ENCODE peak calls at places on chromosomes 3 and 15, in four cellular contexts. A is Peyer's patch, Y is cardiac muscle cell, D is brain microvascular endothelial cell. R is an unnamed sample. For H3K27me3, the result is how much of the 10 kb centered on the place peaks cover.

GRCh38 chr15:69478259-69478687 is 25.7 kb downstream of the RPLP1 start:
- DNase-seq in A (peak), Y (peak), D (no peak), R (peak)

GRCh38 chr3:169812124-169812843 is 386 bp upstream of the LRRIQ4 start:
- DNase-seq in A (peak), Y (peak), D (peak), R (peak)

GRCh38 chr3:149586871-149587270 is 71.0 kb downstream of the WWTR1 start:
- DNase-seq in A (no peak), Y (no peak), D (no peak), R (no peak)

GRCh38 chr15:52803543-52804306 is 13.6 kb upstream of the ONECUT1 start:
- DNase-seq in A (no peak), Y (no peak), D (no peak), R (no peak)

GRCh38 chr3:156488771-156489170 is 66.1 kb downstream of the SSR3 start:
- DNase-seq in A (no peak), Y (no peak), D (peak), R (no peak)

GRCh38 chr15:40754574-40754882 is 526 bp downstream of the RMDN3 start:
- DNase-seq in A (peak), Y (peak), D (no peak), R (no peak)

GRCh38 chr3:122397136-122397645 is 13.2 kb downstream of the FAM162A start:
- DNase-seq in A (no peak), Y (no peak), D (peak), R (no peak)

GRCh38 chr3:115146032-115146417 is 1.1 kb downstream of the ZBTB20 start:
- DNase-seq in A (peak), Y (peak), D (peak), R (peak)

GRCh38 chr15:92687183-92687582 is 31.6 kb upstream of the FAM174B start:
- DNase-seq in A (no peak), Y (no peak), D (no peak), R (no peak)

GRCh38 chr3:191334359-191334893 is 4.1 kb upstream of the UTS2B start:
- DNase-seq in A (no peak), Y (no peak), D (no peak), R (no peak)

GRCh38 chr15:64044315-64045105 is 1.8 kb downstream of the DAPK2 start:
- DNase-seq in A (peak), Y (no peak), D (no peak), R (no peak)

GRCh38 chr15:98241032-98241554 is 280.6 kb downstream of the ARRDC4 start:
- DNase-seq in A (no peak), Y (no peak), D (no peak), R (no peak)

GRCh38 chr15:67134577-67135492 is 69.4 kb downstream of the SMAD3 start:
- DNase-seq in A (peak), Y (no peak), D (no peak), R (no peak)
- H3K4me3 ChIP-seq in A (no peak), Y (no peak), D (no peak), R (no peak)

DNA sequence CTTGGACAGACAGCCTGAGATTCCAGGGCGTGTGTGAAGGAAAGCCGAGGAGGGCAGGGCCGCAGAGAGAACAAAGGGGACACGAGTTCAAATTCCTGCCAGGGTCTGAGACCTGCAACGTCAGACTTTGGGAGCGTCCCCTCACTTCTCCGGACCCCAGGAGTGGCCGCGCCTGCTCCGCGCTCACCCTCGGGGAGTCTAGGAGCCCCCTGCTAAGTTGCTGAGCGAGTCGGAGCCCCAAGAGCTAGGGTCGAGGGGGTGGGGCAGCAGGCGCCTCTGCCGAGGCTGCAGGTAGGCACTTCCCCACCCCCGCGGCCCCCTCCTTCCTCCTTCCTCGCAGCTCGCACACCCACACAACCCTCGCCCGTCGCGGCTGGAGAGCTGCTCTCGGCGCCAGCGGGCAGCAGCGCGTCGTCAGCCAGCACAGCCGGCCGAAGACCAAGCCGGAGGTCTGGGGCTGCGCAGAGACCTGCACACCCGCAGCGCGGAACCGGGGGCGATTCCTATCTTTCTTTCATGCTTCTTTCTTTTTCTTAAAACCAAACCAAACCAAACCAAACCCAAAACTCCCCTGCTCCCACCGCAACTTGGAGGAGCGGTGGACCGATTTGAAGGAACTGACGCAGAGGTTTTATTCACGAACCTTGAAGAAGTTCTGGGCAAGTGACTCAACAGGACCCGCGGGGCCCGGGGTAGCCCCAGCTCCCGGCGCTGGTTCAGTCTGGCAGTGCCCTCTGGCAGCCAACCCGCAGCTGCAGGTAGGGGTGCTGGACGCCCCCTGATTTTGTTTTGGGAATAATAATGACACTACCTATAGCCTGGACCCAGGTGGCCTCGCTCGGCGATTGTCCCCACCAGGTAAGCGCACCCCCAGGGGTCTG is at the start of gene ANKRD34C:
- DNase-seq in A (no peak), Y (peak), D (no peak), R (peak)
- H3K27me3 ChIP-seq in A (under half), Y (half or more), D (under half), R (under half)

GRCh38 chr15:29880886-29881285 is 58.6 kb upstream of the TJP1 start:
- DNase-seq in A (no peak), Y (no peak), D (no peak), R (no peak)
- TF ChIP-seq CTCF in A (no peak), Y (no peak), D (no peak), R (no peak)

DNA sequence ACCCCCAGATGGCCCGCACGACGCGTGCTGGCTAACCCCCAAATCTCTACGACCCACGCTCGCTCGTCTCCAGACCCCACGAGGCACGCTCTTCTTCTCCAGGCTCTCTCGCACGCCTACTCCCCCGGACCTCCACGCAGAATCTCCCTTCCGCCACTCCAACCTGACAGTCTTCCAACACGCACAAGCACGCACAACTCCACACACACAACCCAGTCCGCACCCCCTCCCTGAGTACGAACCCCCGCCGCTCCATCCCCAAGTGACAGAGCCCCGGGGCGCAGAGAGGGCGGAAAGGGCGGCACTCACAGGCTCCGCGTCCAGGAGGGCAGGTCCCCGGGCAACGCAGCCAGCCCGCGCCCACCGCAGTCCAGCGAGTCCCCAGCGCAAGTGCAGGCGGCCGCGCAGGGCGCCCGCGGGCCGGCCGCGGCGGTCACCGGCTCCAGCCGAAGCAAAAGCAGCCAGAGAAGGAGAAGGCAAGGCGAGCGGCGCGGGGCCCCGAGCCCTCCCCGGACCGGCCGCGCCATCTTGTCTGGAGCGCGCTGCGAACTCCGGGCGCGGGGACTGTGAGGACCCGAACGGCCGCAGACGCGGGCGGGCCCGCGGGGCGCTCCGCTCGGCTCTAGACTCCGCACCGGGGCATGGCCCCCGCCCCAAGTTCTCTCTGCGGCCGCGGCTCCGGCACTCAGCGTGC is 794 bp downstream of the LRIG1 start:
- DNase-seq in A (peak), Y (peak), D (no peak), R (peak)
- H3K4me3 ChIP-seq in A (peak), Y (peak), D (peak), R (peak)

GRCh38 chr3:168341965-168342719 is 246.4 kb upstream of the GOLIM4 start:
- DNase-seq in A (no peak), Y (peak), D (peak), R (no peak)
- H3K27me3 ChIP-seq in A (under half), Y (under half), D (under half), R (under half)

DNA sequence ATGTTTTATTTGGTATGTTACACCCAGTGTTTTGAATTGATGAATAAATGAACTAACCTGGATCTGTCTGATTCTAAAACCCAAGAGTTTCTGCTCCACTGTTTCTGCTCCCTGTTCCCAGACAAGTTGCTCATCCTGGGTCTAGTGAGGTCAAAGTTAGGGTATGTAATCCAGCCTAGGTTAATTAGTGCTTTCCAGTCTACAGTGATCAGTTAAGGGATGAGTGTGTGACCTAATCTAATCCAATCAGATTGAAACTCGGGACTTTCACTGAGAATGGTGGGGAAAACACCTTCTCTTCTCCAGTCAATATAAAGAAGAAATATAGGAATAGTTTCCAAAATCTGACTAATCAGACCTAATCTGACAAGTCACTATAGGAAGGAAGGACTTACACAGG is 27.8 kb upstream of the RHCG start:
- DNase-seq in A (no peak), Y (no peak), D (no peak), R (no peak)
- TF ChIP-seq CTCF in A (no peak), Y (no peak), D (no peak), R (no peak)

DNA sequence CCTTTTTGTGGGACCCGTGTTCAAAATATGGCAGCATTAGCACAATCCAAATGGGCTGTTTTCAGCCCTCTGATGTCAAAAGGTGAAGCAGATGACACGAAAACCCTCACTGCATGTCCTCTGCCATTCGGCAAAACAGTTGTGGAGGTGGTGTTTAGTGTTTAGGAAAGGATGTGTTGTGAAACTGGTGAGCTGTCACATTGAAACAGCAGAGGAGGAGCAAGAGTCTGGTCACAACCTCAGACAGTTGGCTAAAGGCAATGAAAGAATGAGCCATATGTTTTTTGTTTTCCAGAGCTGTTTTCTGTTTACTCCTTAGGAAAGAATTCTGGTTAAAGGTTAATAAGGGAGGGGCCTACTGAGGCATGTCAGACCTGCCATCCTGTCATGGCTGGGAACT is 140.7 kb downstream of the VPS8 start:
- DNase-seq in A (no peak), Y (no peak), D (no peak), R (no peak)
- H3K4me3 ChIP-seq in A (no peak), Y (no peak), D (no peak), R (no peak)

GRCh38 chr3:11057655-11058054 is 65.1 kb downstream of the SLC6A1 start:
- DNase-seq in A (no peak), Y (no peak), D (no peak), R (no peak)

GRCh38 chr3:11055496-11055895 is 62.9 kb downstream of the SLC6A1 start:
- DNase-seq in A (no peak), Y (no peak), D (no peak), R (no peak)

GRCh38 chr3:11053926-11054503 is 61.5 kb downstream of the SLC6A1 start:
- DNase-seq in A (no peak), Y (no peak), D (no peak), R (no peak)

GRCh38 chr3:11056531-11057050 is 64.0 kb downstream of the SLC6A1 start:
- DNase-seq in A (no peak), Y (no peak), D (no peak), R (peak)

DNA sequence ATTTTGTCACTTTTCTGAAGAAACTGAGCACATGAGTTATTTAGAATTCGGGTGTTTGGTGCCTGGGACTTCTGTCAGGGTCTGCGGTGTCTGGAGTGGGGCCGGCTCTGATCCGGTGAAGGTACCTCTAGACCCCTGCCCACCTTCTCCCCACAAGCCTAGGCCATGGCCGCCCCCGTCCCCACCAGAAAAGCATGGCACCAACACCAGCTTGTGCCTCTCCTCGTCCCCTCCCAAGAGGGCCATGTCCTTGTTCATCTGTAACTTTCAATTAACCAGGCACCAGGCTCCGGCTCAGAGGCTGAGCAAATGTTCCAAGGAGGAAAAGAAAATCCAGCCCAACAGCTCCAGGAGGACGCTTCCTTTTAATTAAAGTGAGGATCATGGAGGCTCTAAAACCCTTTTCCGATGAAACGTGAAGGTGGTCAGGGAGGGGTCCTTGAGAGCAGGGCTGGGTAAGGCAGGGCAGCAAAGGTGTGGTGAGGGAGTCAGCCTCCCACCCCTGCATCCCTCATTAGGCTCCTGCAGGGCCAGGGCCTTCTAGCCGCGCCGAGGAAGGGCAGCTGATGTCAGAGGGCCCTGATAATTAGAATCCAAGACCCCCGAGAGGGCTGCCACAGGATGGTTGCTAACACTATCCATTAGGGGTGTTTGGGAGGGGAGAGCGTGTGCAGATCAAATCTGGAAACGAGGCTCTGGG is 62.3 kb downstream of the SLC6A1 start:
- DNase-seq in A (no peak), Y (no peak), D (no peak), R (no peak)
- H3K27me3 ChIP-seq in A (under half), Y (under half), D (under half), R (under half)

DNA sequence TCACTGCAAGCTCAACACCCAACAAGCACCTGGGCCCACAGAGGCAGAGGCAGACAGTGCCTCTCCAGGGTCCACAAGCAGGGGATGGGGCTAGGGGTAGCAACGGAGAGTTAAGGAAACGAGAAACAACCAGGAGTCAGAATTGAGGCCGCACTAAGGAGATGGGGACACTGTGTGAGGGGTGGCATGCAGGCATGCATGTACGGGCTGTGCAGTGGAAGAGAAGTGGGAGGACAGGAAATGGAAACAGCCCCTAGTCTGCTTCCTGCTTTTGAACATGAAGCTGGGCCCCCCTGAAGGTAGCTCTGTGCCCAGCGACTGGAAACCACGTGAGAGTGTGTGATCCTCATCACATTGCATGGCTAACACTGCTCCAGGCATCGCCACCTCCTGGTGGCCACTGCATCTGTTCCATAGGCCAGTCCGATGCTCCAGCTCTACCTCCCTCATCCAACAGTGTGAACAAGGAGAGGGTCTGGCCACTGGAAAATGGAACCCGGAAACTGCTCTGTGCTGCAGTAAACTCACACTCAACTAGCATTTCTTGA is 44.0 kb downstream of the XXYLT1 start:
- DNase-seq in A (peak), Y (peak), D (no peak), R (no peak)
- TF ChIP-seq CTCF in A (no peak), Y (peak), D (peak), R (peak)

R was measured in WERI-Rb-1.